ENCODE peak calls at places on chromosomes 5 and 9, in six cellular contexts. D is neural progenitor cell, B is fibroblast of lung, X is endothelial cell of umbilical vein, E is keratinocyte, L is HepG2. U is an unnamed sample. For H3K4me1 and H3K79me2, the result is how much of the 10 kb centered on the place peaks cover.

GRCh38 chr5:60789541-60789940 is 54.5 kb downstream of the ELOVL7 start:
- DNase-seq in B (no peak), D (no peak), L (no peak), X (no peak), E (no peak), U (no peak)

GRCh38 chr9:6512085-6512657 is 99.2 kb downstream of the UHRF2 start:
- DNase-seq in B (peak), E (no peak), X (no peak), L (no peak), D (no peak), U (peak)

GRCh38 chr5:61184708-61185107 is 22.4 kb upstream of the SMIM15 start:
- DNase-seq in E (no peak), D (no peak), B (peak), X (no peak), L (no peak), U (peak)

GRCh38 chr5:78576376-78576775 is 72.2 kb downstream of the LHFPL2 start:
- DNase-seq in L (no peak), E (no peak), D (no peak), B (no peak), X (no peak), U (no peak)

GRCh38 chr5:37888476-37888875 is 48.6 kb upstream of the GDNF start:
- DNase-seq in L (no peak), B (peak), D (no peak), X (no peak), E (peak), U (peak)

GRCh38 chr9:110189001-110189400 is 19.0 kb downstream of the C9orf152 start:
- DNase-seq in D (no peak), X (no peak), L (peak), B (no peak), E (no peak), U (no peak)

GRCh38 chr5:69261034-69261433 is 26.3 kb downstream of the CDK7 start:
- DNase-seq in E (no peak), X (peak), L (no peak), D (no peak), B (peak), U (peak)

GRCh38 chr5:132267931-132268501 is 10.5 kb downstream of the PDLIM4 start:
- DNase-seq in D (no peak), X (no peak), B (no peak), L (peak), E (no peak), U (no peak)

DNA sequence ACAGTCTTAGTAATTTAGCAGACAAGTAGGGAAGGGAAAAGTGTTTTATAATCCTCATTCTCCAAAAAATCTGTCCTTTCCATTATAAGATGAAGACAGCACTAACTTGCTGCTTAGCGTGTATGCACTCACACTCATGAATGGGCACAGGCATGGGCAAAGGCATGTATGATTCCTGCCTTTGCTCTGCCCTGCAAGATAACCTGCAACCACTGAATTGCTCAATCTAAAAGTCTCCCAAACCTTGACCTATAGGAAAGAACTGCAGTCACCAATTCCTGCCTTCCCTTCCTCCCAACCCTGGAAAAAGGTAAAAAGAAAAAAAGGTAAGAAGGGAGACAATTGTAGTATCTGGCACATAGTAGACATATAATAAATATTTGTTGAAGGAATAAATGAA is 40.8 kb downstream of the ELL2 start:
- DNase-seq in D (no peak), X (no peak), B (no peak), E (no peak), L (no peak), U (no peak)
- H3K4me1 ChIP-seq in D (under half), X (under half), B (under half), E (under half), L (half or more), U (under half)

GRCh38 chr9:106920091-106920490 is 57.1 kb downstream of the ZNF462 start:
- DNase-seq in L (no peak), B (no peak), E (no peak), X (no peak), D (no peak), U (no peak)

GRCh38 chr9:106921341-106921899 is 58.5 kb downstream of the ZNF462 start:
- DNase-seq in L (peak), E (no peak), B (peak), D (peak), X (peak), U (peak)

GRCh38 chr9:106920701-106921283 is 57.8 kb downstream of the ZNF462 start:
- DNase-seq in L (peak), B (peak), D (peak), X (peak), E (no peak), U (peak)

GRCh38 chr9:106916491-106917235 is 53.7 kb downstream of the ZNF462 start:
- DNase-seq in X (peak), E (peak), D (no peak), B (peak), L (peak), U (peak)

GRCh38 chr9:106918825-106919509 is 56.0 kb downstream of the ZNF462 start:
- DNase-seq in D (no peak), B (no peak), E (no peak), X (no peak), L (no peak), U (no peak)
- H3K9ac ChIP-seq in D (no peak), B (no peak), E (no peak), X (no peak), L (no peak), U (no peak)

DNA sequence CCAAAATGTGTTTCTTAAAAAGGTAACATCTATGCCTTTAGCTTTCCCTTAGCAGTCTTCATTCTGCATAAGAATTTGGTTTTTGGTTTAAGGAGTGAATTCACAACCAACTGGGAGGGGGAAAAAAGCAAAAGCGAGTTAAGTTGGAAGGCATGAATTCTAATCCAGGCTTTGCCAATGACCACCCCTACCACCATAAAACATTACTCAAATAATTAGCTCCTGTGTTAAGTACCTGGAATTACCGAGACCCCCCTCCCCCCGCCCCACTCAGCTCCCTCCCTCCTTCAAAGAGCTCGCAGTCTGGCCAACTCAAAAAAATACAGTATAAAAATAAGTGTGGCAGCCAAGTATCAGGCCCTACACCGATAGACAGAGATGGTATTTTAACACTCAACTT is 540 bp downstream of the ATG12 start:
- DNase-seq in L (no peak), E (no peak), X (peak), B (no peak), D (no peak), U (no peak)
- H3K79me2 ChIP-seq in L (half or more), E (half or more), X (half or more), B (half or more), D (half or more), U (half or more)

DNA sequence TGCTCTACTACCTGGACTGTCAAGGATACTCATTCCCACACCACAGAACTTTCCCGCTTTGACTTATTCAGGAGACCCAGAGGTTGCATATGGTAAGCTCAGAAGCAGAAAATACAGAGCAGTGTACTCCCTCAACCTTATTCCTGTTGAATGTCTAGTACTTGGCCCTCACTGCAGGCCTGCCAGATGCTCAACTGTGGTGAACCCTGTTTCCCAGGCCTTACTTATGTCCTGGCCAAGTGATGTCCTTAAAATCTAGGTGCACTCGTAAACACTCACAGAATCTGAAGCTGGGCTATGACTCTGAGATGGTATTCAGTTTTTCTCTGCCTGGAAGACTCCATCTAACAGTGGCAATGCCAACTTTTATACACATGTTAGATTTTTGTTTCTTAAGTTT is 21.0 kb downstream of the DIAPH1 start:
- DNase-seq in E (no peak), X (no peak), B (no peak), D (no peak), L (no peak), U (no peak)
- H3K4me1 ChIP-seq in E (under half), X (under half), B (under half), D (under half), L (under half), U (under half)

DNA sequence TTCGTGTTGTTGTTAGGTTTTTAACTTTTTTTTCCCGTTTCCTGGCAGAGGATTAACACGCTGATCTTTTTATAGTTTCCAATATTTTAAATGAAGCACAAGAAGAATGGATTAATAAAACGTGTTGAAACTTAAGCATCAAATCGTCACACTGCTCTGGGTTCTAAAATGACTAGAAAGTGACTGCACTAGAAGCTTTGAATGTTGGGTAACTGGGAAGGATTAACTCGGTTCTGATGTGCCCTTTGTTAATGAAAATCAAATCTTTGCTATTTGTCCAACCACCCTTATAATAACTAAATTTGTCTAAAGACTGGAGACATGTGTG is 102.2 kb downstream of the ARRDC3 start:
- DNase-seq in X (no peak), E (no peak), L (no peak), B (no peak), D (no peak), U (no peak)
- H3K9ac ChIP-seq in X (peak), E (peak), L (peak), B (peak), D (no peak), U (peak)

DNA sequence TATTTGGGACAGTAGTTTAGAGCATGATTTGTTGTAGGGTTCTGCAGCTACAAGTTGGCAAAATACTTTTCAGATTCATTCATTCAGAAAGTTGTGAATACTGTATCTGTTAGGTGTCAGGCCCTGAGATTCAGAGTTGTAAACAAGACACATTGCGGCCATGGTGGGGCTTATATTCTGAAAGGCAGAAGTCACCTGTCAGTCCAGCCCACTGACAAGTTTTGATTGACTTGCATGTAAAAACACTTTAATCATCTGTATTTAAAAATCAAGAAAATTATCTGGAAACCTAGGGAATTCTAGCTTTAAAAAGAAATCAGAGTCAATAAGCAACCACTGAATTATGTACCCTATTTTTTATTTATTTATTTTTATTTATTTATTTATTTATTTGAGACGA is 13.0 kb downstream of the LARP1 start:
- DNase-seq in L (no peak), X (no peak), B (no peak), E (no peak), D (no peak), U (no peak)
- H3K79me2 ChIP-seq in L (half or more), X (half or more), B (half or more), E (half or more), D (half or more), U (half or more)

DNA sequence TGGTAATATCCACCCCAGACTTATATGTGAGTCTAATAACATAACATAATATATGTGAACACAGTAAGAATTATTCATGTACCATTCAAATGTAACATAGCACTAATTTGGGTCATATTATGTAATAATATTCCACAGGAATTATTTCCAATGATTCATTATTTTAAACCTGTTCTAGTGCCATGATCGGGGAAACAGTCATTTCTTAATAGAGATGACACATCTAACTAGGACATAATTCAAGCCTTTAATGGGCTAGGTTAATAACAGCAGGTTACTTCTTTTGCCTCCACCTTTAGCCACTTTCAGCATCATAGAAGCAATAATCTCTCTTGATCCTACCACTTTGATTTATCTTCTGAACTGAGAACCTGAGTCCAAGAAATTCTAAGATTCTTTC is 12.3 kb downstream of the SPINK9 start:
- DNase-seq in D (no peak), E (no peak), B (no peak), L (no peak), X (no peak), U (no peak)
- H3K4me1 ChIP-seq in D (under half), E (under half), B (under half), L (under half), X (under half), U (under half)

GRCh38 chr5:149423287-149424268 is 44.5 kb upstream of the IL17B start:
- DNase-seq in L (peak), E (no peak), X (no peak), D (peak), B (peak), U (peak)
- H3K9ac ChIP-seq in L (peak), E (no peak), X (no peak), D (no peak), B (peak), U (peak)

DNA sequence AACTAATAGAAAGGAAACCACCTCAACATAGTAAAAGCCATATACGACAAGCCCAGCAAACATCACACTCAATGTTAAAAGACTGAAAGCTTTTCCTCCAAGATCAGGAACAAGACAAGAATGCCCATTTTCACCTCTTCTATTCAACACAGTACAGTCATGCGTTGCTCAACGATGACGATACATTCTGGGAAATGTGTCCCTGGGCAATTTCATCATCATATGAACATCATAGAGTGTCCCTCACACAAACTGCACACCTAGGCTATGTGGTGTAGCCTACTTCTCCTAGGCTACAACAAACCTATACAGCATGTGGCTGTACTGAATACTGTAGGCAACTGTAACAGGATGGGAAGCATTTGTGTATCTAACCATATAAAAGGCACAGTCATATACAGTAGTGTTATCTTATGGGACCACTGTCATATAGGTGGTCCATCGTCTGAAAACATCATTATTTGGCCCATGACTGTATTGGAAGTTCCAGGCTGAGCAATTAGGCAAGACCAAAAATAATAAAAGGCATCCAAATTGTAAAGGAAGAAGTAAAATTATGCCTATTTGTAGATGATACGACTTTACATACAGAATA is 6.1 kb downstream of the ROR2 start:
- DNase-seq in L (no peak), D (no peak), X (no peak), E (peak), B (no peak), U (no peak)
- H3K79me2 ChIP-seq in L (under half), D (half or more), X (under half), E (under half), B (under half), U (under half)

GRCh38 chr9:94869415-94869838 is 142.9 kb downstream of the AOPEP start:
- DNase-seq in L (no peak), B (peak), X (peak), D (no peak), E (no peak), U (peak)

GRCh38 chr9:94870465-94870792 is 143.9 kb downstream of the AOPEP start:
- DNase-seq in D (no peak), E (no peak), L (no peak), X (no peak), B (no peak), U (no peak)

GRCh38 chr9:94872921-94873511 is 146.5 kb downstream of the AOPEP start:
- DNase-seq in E (no peak), D (no peak), X (peak), L (no peak), B (peak), U (peak)

GRCh38 chr9:94868462-94868861 is 142.0 kb downstream of the AOPEP start:
- DNase-seq in B (peak), X (no peak), L (no peak), E (no peak), D (no peak), U (peak)

GRCh38 chr9:94870793-94871558 is 144.5 kb downstream of the AOPEP start:
- DNase-seq in B (peak), E (peak), L (no peak), X (no peak), D (no peak), U (peak)
- H3K4me1 ChIP-seq in B (under half), E (half or more), L (under half), X (under half), D (under half), U (half or more)

U was measured in astrocyte.